ENCODE peak calls at places on chromosomes 13 and 19, in eight cellular contexts. A is naive B cell; J is NCI-H774; U is ovary; I is activated T-cell treated with anti-CD3 and anti-CD28 coated beads, Interleukin-2, amount 50 U/mL, for 72 hours; D is A172; Y is hypothalamus; X is T1000. T is an unnamed sample.

GRCh38 chr19:18457478-18458331 is 19.8 kb upstream of the ISYNA1 start:
- DNase-seq in A (no peak), J (no peak), U (no peak), I (no peak), D (no peak), Y (no peak), X (no peak), T (no peak)

GRCh38 chr13:67369895-67370660 is 139.9 kb upstream of the PCDH9 start:
- DNase-seq in A (no peak), J (no peak), U (no peak), I (no peak), D (peak; percentile 57), Y (no peak), X (no peak), T (peak; percentile 13)

GRCh38 chr13:25683056-25683455 is 311.3 kb downstream of the ATP8A2 start:
- DNase-seq in A (no peak), J (no peak), U (no peak), I (no peak), D (no peak), Y (no peak), X (no peak), T (no peak)

GRCh38 chr19:45767881-45768643 is 990 bp downstream of the SIX5 start:
- DNase-seq in A (no peak), J (no peak), U (peak; percentile 75), I (peak; percentile 44), D (no peak), Y (no peak), X (peak; percentile 25), T (peak; percentile 37)

GRCh38 chr19:12578641-12579040 is 27.4 kb upstream of the ZNF564 start:
- DNase-seq in A (no peak), J (no peak), U (no peak), I (no peak), D (no peak), Y (no peak), X (no peak), T (no peak)

GRCh38 chr13:30608364-30608763 is 9.4 kb upstream of the USPL1 start:
- DNase-seq in A (no peak), J (no peak), U (no peak), I (no peak), D (no peak), Y (no peak), X (no peak), T (no peak)

GRCh38 chr13:94329754-94330551 is 149.5 kb downstream of the DCT start:
- DNase-seq in A (no peak), J (no peak), U (no peak), I (peak; percentile 21), D (peak; percentile 87), Y (no peak), X (no peak), T (peak; percentile 87)

GRCh38 chr13:37163626-37164365 is 58.3 kb upstream of the CSNK1A1L start:
- DNase-seq in A (no peak), J (no peak), U (no peak), I (no peak), D (no peak), Y (no peak), X (no peak), T (no peak)

GRCh38 chr19:4639531-4640246 is 373 bp downstream of the TNFAIP8L1 start:
- DNase-seq in A (no peak), J (no peak), U (peak; percentile 54), I (no peak), D (no peak), Y (no peak), X (peak; percentile 18), T (no peak)

GRCh38 chr13:99280166-99280565 is 22.0 kb upstream of the GPR18 start:
- DNase-seq in A (no peak), J (no peak), U (no peak), I (no peak), D (no peak), Y (no peak), X (no peak), T (no peak)

GRCh38 chr13:113179374-113180230 is 21.2 kb downstream of the PROZ start:
- DNase-seq in A (no peak), J (no peak), U (no peak), I (no peak), D (peak; percentile 67), Y (no peak), X (no peak), T (no peak)

GRCh38 chr19:29552454-29553280 is 26.9 kb downstream of the VSTM2B start:
- DNase-seq in A (no peak), J (no peak), U (no peak), I (no peak), D (no peak), Y (no peak), X (no peak), T (no peak)

GRCh38 chr19:19460258-19460731 is 54.8 kb downstream of the GATAD2A start:
- DNase-seq in A (peak; percentile 30), J (no peak), U (no peak), I (peak; percentile 41), D (no peak), Y (no peak), X (no peak), T (no peak)

GRCh38 chr19:38701455-38702063 is 42.7 kb downstream of the CAPN12 start:
- DNase-seq in A (no peak), J (no peak), U (no peak), I (no peak), D (no peak), Y (no peak), X (no peak), T (no peak)

GRCh38 chr19:38044267-38045111 is 137.5 kb downstream of the SIPA1L3 start:
- DNase-seq in A (no peak), J (peak; percentile 34), U (no peak), I (no peak), D (no peak), Y (no peak), X (no peak), T (peak; percentile 13)

T was measured in PC-3.